ENCODE peak calls at places on chromosomes 3 and 15, in nine cellular contexts. D is stomach, T is right lobe of liver, V is tibial nerve, F is A549, X is uterus, N is K562, C is transverse colon, G is H54. U is an unnamed sample.

GRCh38 chr3:9225268-9225667 is 24.2 kb downstream of the SRGAP3 start:
- DNase-seq in D (no peak), N (no peak), F (no peak), C (no peak), X (no peak), V (no peak), G (no peak), T (no peak), U (no peak)

GRCh38 chr15:78075490-78076230 is 1.9 kb downstream of the TBC1D2B start:
- DNase-seq in D (peak), N (no peak), G (no peak), C (peak), F (peak), V (peak), T (no peak), X (peak), U (peak)

GRCh38 chr15:64162869-64163661 is at the start of gene PPIB:
- DNase-seq in D (peak), T (peak), V (peak), N (peak), F (peak), C (peak), G (peak), X (peak), U (peak)

GRCh38 chr3:25021816-25022215 is 406.2 kb upstream of the RARB start:
- DNase-seq in T (no peak), D (no peak), F (peak), C (no peak), V (no peak), N (no peak), X (no peak), G (no peak), U (no peak)

GRCh38 chr3:128495435-128495970 is 2.5 kb upstream of the GATA2 start:
- DNase-seq in T (peak), V (no peak), F (no peak), G (no peak), X (no peak), N (no peak), D (no peak), C (no peak), U (no peak)

GRCh38 chr3:31968927-31969418 is 12.1 kb downstream of the OSBPL10 start:
- DNase-seq in V (no peak), T (no peak), X (no peak), F (peak), N (no peak), C (no peak), G (peak), D (no peak), U (no peak)

GRCh38 chr15:77024273-77025065 is 29.5 kb downstream of the PSTPIP1 start:
- DNase-seq in X (peak), N (peak), V (peak), C (peak), G (peak), T (peak), D (peak), F (peak), U (peak)

GRCh38 chr3:25103391-25103790 is 324.7 kb upstream of the RARB start:
- DNase-seq in C (no peak), T (no peak), G (no peak), F (no peak), V (no peak), D (no peak), X (no peak), N (no peak), U (no peak)

GRCh38 chr3:52436500-52437106 is 8.3 kb downstream of the SEMA3G start:
- DNase-seq in X (peak), D (no peak), V (no peak), T (peak), G (no peak), F (no peak), C (no peak), N (no peak), U (peak)

GRCh38 chr3:142963266-142964149 is at the start of gene PAQR9:
- DNase-seq in X (no peak), T (peak), N (peak), G (no peak), V (no peak), D (no peak), F (peak), C (no peak), U (peak)

GRCh38 chr15:98924311-98925049 is 83.1 kb downstream of the PGPEP1L start:
- DNase-seq in C (no peak), X (no peak), F (no peak), V (no peak), G (no peak), N (no peak), D (peak), T (no peak), U (no peak)

GRCh38 chr3:11558002-11558401 is 85.7 kb downstream of the VGLL4 start:
- DNase-seq in T (no peak), N (no peak), D (no peak), F (no peak), V (no peak), C (no peak), G (peak), X (no peak), U (no peak)

GRCh38 chr15:39538936-39539335 is 41.9 kb upstream of the THBS1 start:
- DNase-seq in F (no peak), T (no peak), X (no peak), D (no peak), V (no peak), C (no peak), N (no peak), G (no peak), U (no peak)

GRCh38 chr3:79297242-79297641 is 470.6 kb downstream of the ROBO1 start:
- DNase-seq in D (no peak), C (no peak), V (no peak), T (no peak), F (peak), X (no peak), G (peak), N (no peak), U (no peak)

GRCh38 chr3:109973733-109974132 is 636.4 kb upstream of the DPPA4 start:
- DNase-seq in N (no peak), T (no peak), F (no peak), C (no peak), X (no peak), D (no peak), V (no peak), G (no peak), U (no peak)

GRCh38 chr3:64431717-64432116 is 206.5 kb upstream of the PRICKLE2 start:
- DNase-seq in G (no peak), V (no peak), X (no peak), C (no peak), T (no peak), N (no peak), D (no peak), F (no peak), U (no peak)

GRCh38 chr15:90099868-90100854 is 2.1 kb downstream of the IDH2 start:
- DNase-seq in D (peak), C (peak), V (peak), T (peak), F (no peak), X (peak), N (no peak), G (peak), U (peak)

GRCh38 chr15:31471731-31472430 is 145.2 kb downstream of the KLF13 start:
- DNase-seq in C (no peak), F (no peak), T (peak), D (no peak), G (peak), X (no peak), V (no peak), N (no peak), U (no peak)

GRCh38 chr3:51934139-51934850 is 7.4 kb downstream of the RRP9 start:
- DNase-seq in D (peak), V (no peak), X (no peak), G (no peak), C (no peak), F (no peak), N (no peak), T (peak), U (no peak)

GRCh38 chr15:100191161-100191560 is 150.6 kb downstream of the ADAMTS17 start:
- DNase-seq in D (no peak), C (no peak), X (no peak), G (no peak), N (no peak), V (no peak), F (no peak), T (no peak), U (no peak)

GRCh38 chr3:80688814-80689213 is 921.0 kb upstream of the ROBO1 start:
- DNase-seq in G (no peak), V (no peak), D (no peak), F (peak), T (no peak), X (no peak), N (no peak), C (no peak), U (no peak)

GRCh38 chr3:23834082-23834870 is 28.5 kb downstream of the UBE2E1 start:
- DNase-seq in F (no peak), X (no peak), V (no peak), C (no peak), T (no peak), G (no peak), D (no peak), N (no peak), U (no peak)

GRCh38 chr3:58063424-58063823 is 55.2 kb downstream of the FLNB start:
- DNase-seq in N (peak), T (no peak), G (no peak), D (peak), V (peak), X (peak), F (no peak), C (peak), U (no peak)

GRCh38 chr3:45176912-45177311 is 30.7 kb upstream of the CDCP1 start:
- DNase-seq in X (no peak), T (no peak), G (no peak), N (no peak), F (no peak), D (no peak), V (no peak), C (no peak), U (no peak)

GRCh38 chr3:195403841-195404408 is 38.9 kb downstream of the ACAP2 start:
- DNase-seq in V (no peak), C (no peak), F (no peak), T (no peak), G (no peak), D (no peak), N (no peak), X (no peak), U (no peak)

GRCh38 chr3:169864270-169864669 is 5.5 kb downstream of the LRRC31 start:
- DNase-seq in C (no peak), T (no peak), D (no peak), X (no peak), N (no peak), V (no peak), G (no peak), F (no peak), U (no peak)

GRCh38 chr3:10242182-10243065 is 5.8 kb upstream of the TATDN2 start:
- DNase-seq in T (no peak), X (no peak), G (no peak), V (no peak), C (peak), D (no peak), F (no peak), N (peak), U (no peak)
- TF ChIP-seq POLR2A in T (no peak), X (no peak), G (no peak), V (no peak), C (no peak), D (no peak), F (no peak), N (no peak), U (no peak)

GRCh38 chr3:69082805-69083204 is 1.9 kb upstream of the ARL6IP5 start:
- DNase-seq in G (no peak), T (no peak), F (peak), X (no peak), N (no peak), C (peak), D (peak), V (no peak), U (no peak)
- TF ChIP-seq POLR2A in G (no peak), T (no peak), F (no peak), X (no peak), N (no peak), C (no peak), D (no peak), V (no peak), U (no peak)

GRCh38 chr15:50765202-50765967 is at the start of gene SPPL2A:
- DNase-seq in V (peak), T (peak), F (peak), D (peak), G (peak), C (peak), X (peak), N (peak), U (peak)
- TF ChIP-seq POLR2A in V (peak), T (peak), F (peak), D (no peak), G (peak), C (peak), X (peak), N (peak), U (peak)

GRCh38 chr3:15097889-15098288 is 1.1 kb downstream of the RBSN start:
- DNase-seq in N (no peak), C (no peak), X (no peak), D (no peak), G (no peak), F (no peak), V (no peak), T (no peak), U (no peak)

GRCh38 chr3:15099364-15100098 is 583 bp upstream of the RBSN start:
- DNase-seq in X (peak), D (no peak), N (peak), C (peak), F (no peak), G (no peak), V (no peak), T (no peak), U (peak)

GRCh38 chr3:15096026-15096425 is 2.9 kb downstream of the RBSN start:
- DNase-seq in V (no peak), N (no peak), D (no peak), F (no peak), C (no peak), T (no peak), G (no peak), X (no peak), U (no peak)

GRCh38 chr3:15102256-15102655 is 3.3 kb upstream of the RBSN start:
- DNase-seq in C (peak), T (peak), D (peak), N (no peak), V (peak), X (peak), G (peak), F (no peak), U (no peak)

DNA sequence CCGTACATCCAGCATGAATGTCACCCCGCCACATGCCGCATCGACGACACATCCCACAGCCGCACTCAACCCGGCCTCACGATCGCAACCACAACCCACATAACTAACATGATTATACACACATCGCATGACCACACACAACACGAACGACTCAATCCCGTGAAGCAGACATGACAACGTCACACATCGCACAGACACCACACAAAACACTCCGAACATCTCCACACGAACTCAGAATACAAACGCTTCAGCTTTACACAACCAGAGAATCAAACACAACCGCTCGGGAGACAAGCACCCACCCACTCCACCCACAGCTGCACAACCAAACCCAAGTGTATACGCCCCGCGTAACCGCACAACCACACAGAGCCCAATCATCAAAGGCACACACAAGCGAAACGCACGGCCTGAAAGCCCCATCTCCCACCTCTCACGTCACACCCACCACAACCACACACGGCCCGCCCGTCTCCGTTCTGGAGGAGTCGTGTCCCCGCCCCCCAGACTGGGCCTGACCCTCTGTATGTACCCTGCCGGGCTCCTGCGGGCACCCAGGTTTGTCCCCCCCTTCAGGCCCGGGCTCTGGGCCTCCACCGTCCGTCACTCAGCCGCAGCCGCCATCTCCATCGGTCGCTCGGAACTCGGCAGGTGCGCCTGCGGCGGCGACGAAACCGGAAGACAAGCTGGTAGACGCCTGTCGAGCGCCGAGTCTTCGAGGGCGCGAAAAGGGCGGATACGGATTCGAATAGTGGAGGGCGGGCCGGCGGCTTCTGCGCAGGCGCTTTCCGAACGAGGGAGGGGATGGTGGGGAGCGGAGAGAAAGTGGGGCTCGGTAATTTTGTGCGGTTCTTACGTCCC is at the start of gene RBSN:
- DNase-seq in G (peak), F (peak), T (peak), N (peak), V (peak), C (peak), X (peak), D (peak), U (peak)
- TF ChIP-seq POLR2A in G (peak), F (peak), T (peak), N (peak), V (no peak), C (peak), X (peak), D (no peak), U (peak)

DNA sequence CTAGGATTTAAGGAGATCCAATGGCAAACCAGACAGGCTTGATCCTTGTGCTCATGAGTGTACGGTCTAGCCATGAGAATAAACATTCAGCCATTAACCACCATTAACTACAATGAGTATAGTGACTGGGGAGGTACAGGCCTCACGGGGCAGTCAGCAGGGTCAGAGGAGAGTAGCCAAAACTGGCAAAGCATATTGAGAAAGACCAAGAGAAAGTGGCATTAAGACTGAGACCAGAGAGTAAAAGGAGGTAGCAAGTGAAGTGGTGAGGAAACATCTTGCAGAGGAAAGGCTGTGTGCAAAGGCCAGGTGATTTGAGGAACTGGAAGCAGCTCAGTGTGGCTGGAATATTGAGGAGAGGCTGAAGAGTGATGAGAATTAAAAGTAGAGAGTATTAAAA is 407.2 kb upstream of the LMCD1 start:
- DNase-seq in T (no peak), V (no peak), G (no peak), D (no peak), C (no peak), X (no peak), F (no peak), N (no peak), U (no peak)
- TF ChIP-seq POLR2A in T (no peak), V (no peak), G (no peak), D (no peak), C (no peak), X (no peak), F (no peak), N (no peak), U (no peak)

GRCh38 chr3:49132437-49133225 is at the start of gene LAMB2:
- DNase-seq in X (peak), C (peak), T (peak), D (peak), N (peak), F (peak), G (peak), V (peak), U (peak)
- TF ChIP-seq POLR2A in X (peak), C (peak), T (peak), D (peak), N (no peak), F (peak), G (peak), V (peak), U (peak)

GRCh38 chr3:16379838-16380237 is 114.8 kb downstream of the OXNAD1 start:
- DNase-seq in X (no peak), N (no peak), T (no peak), F (no peak), G (no peak), V (no peak), D (no peak), C (no peak), U (no peak)
- TF ChIP-seq POLR2A in X (no peak), N (no peak), T (no peak), F (no peak), G (no peak), V (no peak), D (no peak), C (no peak), U (no peak)

DNA sequence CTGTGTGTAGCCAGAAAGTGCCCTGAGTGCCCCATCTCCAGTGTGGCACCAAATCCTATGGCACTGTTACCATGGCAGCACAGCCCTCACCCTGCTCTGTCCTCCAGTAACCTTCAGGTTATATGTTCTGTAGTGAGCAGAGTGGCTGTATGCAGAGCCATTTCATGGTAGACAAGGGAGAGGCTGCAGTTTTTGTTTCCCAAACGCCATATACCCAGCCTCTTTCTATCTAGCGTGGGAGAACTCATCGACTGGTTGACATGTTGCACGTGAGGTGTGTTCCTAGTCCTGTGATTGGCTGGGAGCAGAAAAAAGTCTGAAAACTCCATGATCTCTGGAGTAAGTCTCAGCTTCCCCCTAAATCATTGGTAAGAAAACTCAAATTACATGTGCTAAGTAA is 2.0 kb downstream of the SIDT1 start:
- DNase-seq in D (no peak), T (no peak), F (no peak), N (no peak), C (no peak), X (no peak), V (no peak), G (no peak), U (no peak)
- TF ChIP-seq POLR2A in D (no peak), T (no peak), F (no peak), N (no peak), C (no peak), X (no peak), V (no peak), G (no peak), U (no peak)

U was measured in ovary.